ENCODE peak calls at places on chromosomes 5 and 9, in seven cellular contexts. T is AG04450; M is sciatic nerve; Q is NCI-H524; K is C1 segment of cervical spinal cord; I is GM23248; S is naive thymus-derived CD8-positive, alpha-beta T cell. D is an unnamed sample.

GRCh38 chr5:113133573-113133972 is 157.0 kb downstream of the DCP2 start:
- DNase-seq in T (no peak), M (no peak), Q (no peak), K (no peak), I (no peak), S (no peak), D (no peak)

GRCh38 chr9:123946257-123946855 is 16.4 kb upstream of the DENND1A start:
- DNase-seq in T (no peak), M (no peak), Q (no peak), K (no peak), I (no peak), S (no peak), D (no peak)

GRCh38 chr5:149060325-149060724 is 2.5 kb downstream of the SH3TC2 start:
- DNase-seq in T (no peak), M (no peak), Q (peak), K (no peak), I (peak), S (no peak), D (no peak)

GRCh38 chr5:179209359-179210150 is 135.7 kb downstream of the ADAMTS2 start:
- DNase-seq in T (peak), M (no peak), Q (no peak), K (no peak), I (peak), S (peak), D (no peak)

GRCh38 chr9:101226803-101227202 is 158.0 kb downstream of the BAAT start:
- DNase-seq in T (no peak), M (no peak), Q (no peak), K (no peak), I (no peak), S (no peak), D (no peak)

GRCh38 chr9:120252248-120252647 is 327.7 kb downstream of the CDK5RAP2 start:
- DNase-seq in T (no peak), M (no peak), Q (no peak), K (no peak), I (peak), S (no peak), D (no peak)

GRCh38 chr9:21817176-21817575 is 14.7 kb downstream of the MTAP start:
- DNase-seq in T (no peak), M (no peak), Q (no peak), K (no peak), I (peak), S (no peak), D (no peak)

GRCh38 chr9:4111233-4112000 is 188.5 kb downstream of the GLIS3 start:
- DNase-seq in T (no peak), M (no peak), Q (no peak), K (no peak), I (peak), S (no peak), D (no peak)

GRCh38 chr9:129983891-129984290 is 59.1 kb downstream of the FNBP1 start:
- DNase-seq in T (no peak), M (no peak), Q (no peak), K (no peak), I (peak), S (no peak), D (no peak)

D was measured in DMS 273 treated with DMSO at 0.1 percent for 48 hours.